ENCODE peak calls at places on chromosomes 16 and 17, in four cellular contexts. Z, C, A and I are unnamed samples.

GRCh38 chr17:16189791-16190348 is 25.5 kb downstream of the NCOR1 start:
- DNase-seq in Z (no peak), C (no peak), A (no peak), I (no peak)

GRCh38 chr16:18969050-18969854 is 14.5 kb upstream of the TMC7 start:
- DNase-seq in Z (peak), C (peak), A (peak), I (peak)

GRCh38 chr16:11682655-11683096 is 14.4 kb downstream of the SNN start:
- DNase-seq in Z (no peak), C (no peak), A (no peak), I (peak)

GRCh38 chr16:12092347-12092882 is 115.9 kb downstream of the SNX29 start:
- DNase-seq in Z (no peak), C (no peak), A (no peak), I (no peak)

GRCh38 chr16:9845661-9846361 is 336.4 kb downstream of the GRIN2A start:
- DNase-seq in Z (no peak), C (no peak), A (no peak), I (no peak)

GRCh38 chr17:27559996-27560481 is 70.9 kb upstream of the LGALS9 start:
- DNase-seq in Z (no peak), C (no peak), A (no peak), I (no peak)

GRCh38 chr17:59796785-59797205 is 89.3 kb downstream of the VMP1 start:
- DNase-seq in Z (no peak), C (no peak), A (no peak), I (no peak)

GRCh38 chr17:72122668-72123495 is 2.1 kb downstream of the SOX9 start:
- DNase-seq in Z (no peak), C (no peak), A (no peak), I (no peak)

GRCh38 chr17:32755045-32755805 is 121.7 kb downstream of the MYO1D start:
- DNase-seq in Z (peak), C (no peak), A (peak), I (peak)

GRCh38 chr16:69190598-69190997 is 3.6 kb downstream of the SNTB2 start:
- DNase-seq in Z (no peak), C (no peak), A (no peak), I (peak)

GRCh38 chr16:85156869-85157268 is 44.6 kb upstream of the CIBAR2 start:
- DNase-seq in Z (no peak), C (no peak), A (no peak), I (no peak)

GRCh38 chr17:56679148-56679766 is 85.8 kb downstream of the NOG start:
- DNase-seq in Z (peak), C (no peak), A (peak), I (peak)

GRCh38 chr17:65509032-65509431 is 52.4 kb downstream of the AXIN2 start:
- DNase-seq in Z (no peak), C (no peak), A (no peak), I (no peak)

GRCh38 chr17:73719588-73720071 is 75.4 kb upstream of the SDK2 start:
- DNase-seq in Z (no peak), C (no peak), A (no peak), I (peak)

GRCh38 chr16:56190903-56191806 is at the start of gene GNAO1:
- DNase-seq in Z (peak), C (no peak), A (peak), I (no peak)

GRCh38 chr17:70225272-70225671 is 55.9 kb downstream of the KCNJ2 start:
- DNase-seq in Z (no peak), C (no peak), A (no peak), I (no peak)

GRCh38 chr17:74340470-74341023 is 14.5 kb downstream of the KIF19 start:
- DNase-seq in Z (no peak), C (no peak), A (no peak), I (no peak)

GRCh38 chr16:53090591-53091507 is 36.1 kb downstream of the CHD9 start:
- DNase-seq in Z (no peak), C (peak), A (no peak), I (peak)

DNA sequence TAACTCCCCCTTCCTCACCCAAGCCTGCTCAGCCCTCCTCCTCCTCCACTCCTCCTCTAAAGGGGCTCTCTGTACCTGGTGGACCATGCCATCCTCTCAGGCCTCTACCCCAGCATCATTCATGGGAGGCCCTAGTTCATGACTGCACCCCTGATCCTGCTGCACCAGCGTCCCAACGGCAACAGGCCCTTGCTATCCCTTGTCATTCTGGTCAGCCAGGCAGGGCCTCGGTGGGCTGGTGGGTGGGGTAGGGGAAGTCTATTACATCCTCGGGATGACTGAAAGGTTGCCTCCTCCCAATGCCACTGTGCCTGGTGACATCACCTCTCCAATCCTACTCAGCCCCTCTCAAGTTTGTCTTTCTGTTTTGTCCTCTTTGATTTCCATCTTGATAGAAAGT is 19.7 kb downstream of the ALOX12B start:
- DNase-seq in Z (no peak), C (no peak), A (no peak), I (no peak)
- TF ChIP-seq MYC in Z (no peak), C (no peak), A (no peak), I (no peak)

DNA sequence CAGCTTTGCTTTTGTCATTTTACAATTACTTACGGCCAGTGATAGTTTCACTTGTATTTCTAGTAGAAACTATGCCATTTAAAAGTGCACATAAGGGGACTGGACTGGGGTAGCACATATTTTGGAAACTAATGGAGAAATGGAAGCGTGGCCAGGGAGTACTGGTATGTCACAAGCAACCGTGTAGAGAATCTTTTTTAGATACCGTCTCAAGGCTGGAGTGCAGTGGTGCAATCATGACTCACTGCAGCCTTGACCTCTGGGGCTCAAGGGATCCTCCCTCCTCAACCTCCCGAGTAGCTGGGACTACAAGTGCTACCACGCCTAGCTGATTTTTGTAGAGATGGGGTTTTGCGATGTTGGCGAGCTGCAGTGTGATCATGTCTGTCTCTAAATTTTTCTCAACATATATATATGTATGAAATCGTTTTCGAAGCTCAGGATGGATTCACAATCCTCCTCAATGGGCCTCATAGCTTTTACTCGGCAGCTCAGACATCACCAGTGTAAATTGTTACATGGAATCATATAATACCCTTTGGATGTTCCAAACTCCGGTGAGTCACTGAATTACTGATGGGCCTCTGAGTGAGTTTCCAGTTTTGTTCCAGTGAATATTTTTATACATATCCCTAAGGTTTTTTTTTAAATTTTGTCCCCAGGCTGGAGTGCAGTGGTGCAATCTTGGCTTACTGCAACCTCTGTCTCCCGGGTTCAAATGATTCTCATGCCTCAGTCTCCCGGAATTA is 51.7 kb downstream of the ZNF778 start:
- DNase-seq in Z (no peak), C (no peak), A (no peak), I (peak)
- TF ChIP-seq MAX in Z (no peak), C (no peak), A (no peak), I (no peak)

GRCh38 chr17:42984486-42984885 is 4.1 kb downstream of the RUNDC1 start:
- DNase-seq in Z (no peak), C (no peak), A (no peak), I (no peak)
- TF ChIP-seq MYC in Z (no peak), C (no peak), A (no peak), I (no peak)

GRCh38 chr16:58508671-58509251 is 6.6 kb upstream of the SETD6 start:
- DNase-seq in Z (no peak), C (no peak), A (no peak), I (no peak)

GRCh38 chr16:58510097-58510775 is 5.1 kb upstream of the SETD6 start:
- DNase-seq in Z (no peak), C (no peak), A (no peak), I (no peak)

GRCh38 chr16:58511933-58512815 is 3.1 kb upstream of the SETD6 start:
- DNase-seq in Z (peak), C (no peak), A (peak), I (peak)

GRCh38 chr16:58509256-58510096 is 5.8 kb upstream of the SETD6 start:
- DNase-seq in Z (no peak), C (no peak), A (no peak), I (no peak)

GRCh38 chr16:58510776-58511628 is 4.3 kb upstream of the SETD6 start:
- DNase-seq in Z (no peak), C (no peak), A (no peak), I (no peak)
- TF ChIP-seq MAX in Z (no peak), C (no peak), A (no peak), I (no peak)